ENCODE peak calls at places on chromosomes 7 and 10, in four cellular contexts. O is left lung, E is neural progenitor cell, Q is tibial artery. X is an unnamed sample.

GRCh38 chr7:6423942-6424701 is 23.6 kb downstream of the DAGLB start:
- DNase-seq in O (peak; percentile 63), E (no peak), Q (peak; percentile 73), X (no peak)

GRCh38 chr10:129758591-129759021 is 205.5 kb downstream of the EBF3 start:
- DNase-seq in O (no peak), Q (peak; percentile 24), E (no peak), X (peak; percentile 9)

GRCh38 chr10:92834981-92835380 is 13.3 kb upstream of the EXOC6 start:
- DNase-seq in E (no peak), O (no peak), Q (no peak), X (no peak)

GRCh38 chr7:156892086-156892800 is 740 bp downstream of the LMBR1 start:
- DNase-seq in O (peak; percentile 72), E (peak; percentile 80), Q (peak; percentile 76), X (peak; percentile 40)

GRCh38 chr7:136086712-136087111 is 109.6 kb upstream of the MTPN start:
- DNase-seq in Q (peak; percentile 68), E (peak; percentile 71), O (peak; percentile 38), X (peak; percentile 75)

GRCh38 chr7:1924185-1924817 is 254.2 kb downstream of the ELFN1 start:
- DNase-seq in E (no peak), O (no peak), Q (no peak), X (no peak)

GRCh38 chr7:1663243-1663642 is 6.8 kb upstream of the ELFN1 start:
- DNase-seq in O (peak; percentile 25), Q (peak; percentile 49), E (no peak), X (no peak)

GRCh38 chr7:45890902-45891461 is 2.7 kb downstream of the IGFBP1 start:
- DNase-seq in E (peak; percentile 49), Q (no peak), O (no peak), X (no peak)

GRCh38 chr7:36019966-36020365 is 133.1 kb upstream of the EEPD1 start:
- DNase-seq in Q (no peak), E (no peak), O (no peak), X (no peak)

GRCh38 chr10:23742807-23743206 is 303.9 kb downstream of the OTUD1 start:
- DNase-seq in Q (no peak), O (no peak), E (no peak), X (no peak)

GRCh38 chr10:118407742-118408141 is 65.6 kb upstream of the FAM204A start:
- DNase-seq in O (no peak), Q (no peak), E (no peak), X (no peak)

GRCh38 chr10:31219321-31219720 is 99.7 kb upstream of the ZEB1 start:
- DNase-seq in Q (no peak), O (no peak), E (no peak), X (no peak)

GRCh38 chr10:125868372-125868975 is 12.6 kb downstream of the DHX32 start:
- DNase-seq in Q (no peak), E (peak; percentile 54), O (no peak), X (no peak)

GRCh38 chr7:40937879-40938278 is 765.0 kb downstream of the INHBA start:
- DNase-seq in Q (no peak), O (no peak), E (peak; percentile 37), X (no peak)

GRCh38 chr10:86071145-86071544 is 295.4 kb downstream of the GRID1 start:
- DNase-seq in E (no peak), Q (no peak), O (no peak), X (no peak)

GRCh38 chr7:152383341-152384234 is 52.2 kb downstream of the KMT2C start:
- DNase-seq in O (no peak), E (no peak), Q (no peak), X (no peak)

GRCh38 chr7:148402159-148402558 is 188.4 kb upstream of the C7orf33 start:
- DNase-seq in Q (no peak), E (no peak), O (no peak), X (no peak)

GRCh38 chr7:2953588-2954407 is 89.9 kb downstream of the CARD11 start:
- DNase-seq in O (peak; percentile 31), E (peak; percentile 32), Q (peak; percentile 29), X (no peak)

GRCh38 chr7:6446977-6447588 is 671 bp downstream of the DAGLB start:
- DNase-seq in O (peak; percentile 79), Q (peak; percentile 84), E (peak; percentile 59), X (peak; percentile 84)

GRCh38 chr10:117554371-117554770 is 11.8 kb downstream of the EMX2 start:
- DNase-seq in O (no peak), Q (no peak), E (no peak), X (no peak)

DNA sequence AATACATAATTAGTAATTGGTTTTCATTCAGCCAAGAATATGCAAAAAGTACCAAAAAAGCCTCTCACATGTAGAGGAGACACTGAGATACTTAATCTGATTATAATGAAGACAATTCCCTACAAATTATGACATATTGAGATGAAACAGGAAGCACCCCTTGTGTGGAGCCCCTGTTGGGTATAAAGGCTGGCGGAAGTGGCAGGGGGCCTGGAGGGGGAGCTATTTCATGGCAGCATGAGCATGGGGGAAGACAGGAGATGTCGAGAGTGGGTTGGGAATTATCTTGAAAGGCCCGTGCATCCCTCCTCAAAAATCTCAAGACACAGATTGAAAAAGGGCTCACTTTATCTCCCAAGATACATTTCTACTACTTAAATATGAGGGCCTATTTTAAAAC is 96.9 kb downstream of the PIP4K2A start:
- DNase-seq in Q (no peak), E (no peak), O (no peak), X (no peak)
- H3K4me1 ChIP-seq in Q (peaks cover 55% of the 10 kb centered on the region), E (peaks cover 46% of the 10 kb centered on the region), O (peaks cover 13% of the 10 kb centered on the region), X (no peaks in the 10 kb centered on the region)

DNA sequence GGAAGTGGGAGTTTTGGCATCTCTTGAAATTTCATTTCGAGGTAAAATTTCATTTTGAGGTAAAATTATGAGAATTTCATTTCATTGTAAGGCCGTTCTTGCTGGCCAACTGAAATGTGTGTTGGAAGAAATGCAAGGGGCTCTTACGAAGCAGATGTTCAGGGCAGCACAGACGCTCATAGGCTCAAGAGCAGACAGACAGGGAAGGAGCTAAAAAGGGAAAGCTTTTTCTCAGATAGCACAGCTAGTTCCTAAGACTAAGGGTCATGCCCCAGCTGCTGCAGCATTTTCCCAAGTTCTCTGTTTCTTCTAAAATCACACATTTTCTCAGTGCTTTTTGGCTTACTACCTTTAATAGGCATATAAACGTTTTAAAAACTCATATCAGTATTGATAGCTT is 65.1 kb upstream of the SFMBT2 start:
- DNase-seq in E (no peak), O (no peak), Q (no peak), X (no peak)
- H3K4me3 ChIP-seq in E (peak overlapping the region; percentile 13), O (no peak overlapping the region), Q (no peak overlapping the region), X (no peak overlapping the region)

GRCh38 chr10:82497451-82497850 is 622.5 kb downstream of the NRG3 start:
- DNase-seq in Q (no peak), O (no peak), E (no peak), X (no peak)

GRCh38 chr10:82492647-82493046 is 617.7 kb downstream of the NRG3 start:
- DNase-seq in O (no peak), Q (no peak), E (peak; percentile 20), X (no peak)

GRCh38 chr10:82496114-82496513 is 621.1 kb downstream of the NRG3 start:
- DNase-seq in E (no peak), Q (no peak), O (no peak), X (no peak)
- H3K9me3 ChIP-seq in E (no peaks in the 10 kb centered on the region), Q (no peaks in the 10 kb centered on the region), O (peaks cover 6% of the 10 kb centered on the region), X (no peaks in the 10 kb centered on the region)

GRCh38 chr10:79065091-79065551 is 3.6 kb upstream of the ZMIZ1 start:
- DNase-seq in E (no peak), Q (peak; percentile 56), O (no peak), X (no peak)
- H3K4me1 ChIP-seq in E (peaks cover 17% of the 10 kb centered on the region), Q (peaks cover 15% of the 10 kb centered on the region), O (no peaks in the 10 kb centered on the region), X (no peaks in the 10 kb centered on the region)

GRCh38 chr10:95291634-95292039 is 834 bp upstream of the PDLIM1 start:
- DNase-seq in Q (no peak), O (no peak), E (no peak), X (no peak)
- H3K4me3 ChIP-seq in Q (peak overlapping the region; percentile 89), O (no peak overlapping the region), E (no peak overlapping the region), X (no peak overlapping the region)

GRCh38 chr7:153642989-153643388 is 409.2 kb upstream of the DPP6 start:
- DNase-seq in Q (no peak), E (no peak), O (no peak), X (no peak)

GRCh38 chr7:153640586-153640985 is 411.6 kb upstream of the DPP6 start:
- DNase-seq in O (no peak), E (no peak), Q (no peak), X (no peak)

GRCh38 chr7:153638821-153639435 is 413.3 kb upstream of the DPP6 start:
- DNase-seq in O (no peak), E (no peak), Q (no peak), X (no peak)

GRCh38 chr7:153641202-153641601 is 411.0 kb upstream of the DPP6 start:
- DNase-seq in Q (no peak), E (no peak), O (no peak), X (peak; percentile 70)
- H3K9me3 ChIP-seq in Q (no peaks in the 10 kb centered on the region), E (peaks cover 51% of the 10 kb centered on the region), O (peaks cover 50% of the 10 kb centered on the region), X (no peaks in the 10 kb centered on the region)

DNA sequence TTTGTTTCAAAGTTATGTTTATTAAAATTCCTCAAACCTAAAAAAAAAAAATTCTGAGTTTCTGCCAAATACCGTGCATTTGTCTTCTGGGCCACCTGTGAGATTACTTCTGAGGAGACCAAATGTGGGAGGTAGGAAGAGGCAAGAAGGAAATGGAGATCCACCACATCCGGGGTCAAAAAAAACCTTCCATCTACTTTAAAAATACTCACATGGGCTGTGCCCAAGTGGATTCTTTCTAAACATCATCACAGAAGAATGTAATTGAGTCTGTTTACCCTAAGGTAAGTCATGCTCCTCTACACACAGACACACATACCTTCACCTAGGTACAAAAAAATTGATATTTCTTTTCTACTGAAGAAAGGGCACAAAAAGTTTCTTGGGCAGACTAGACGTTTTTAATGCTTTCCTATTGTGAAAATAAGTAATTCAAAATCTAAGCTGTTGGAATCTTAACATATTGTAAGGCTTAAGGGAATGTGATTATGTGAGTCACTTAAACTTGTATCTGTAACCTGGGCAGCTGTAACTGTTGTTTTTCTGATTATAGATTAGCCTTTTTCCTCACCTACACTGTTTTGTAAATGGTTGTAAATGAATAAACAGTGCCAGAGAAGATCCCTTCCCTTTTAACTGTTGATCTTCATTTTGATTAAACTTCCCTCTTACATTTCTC is 19.1 kb upstream of the SPOCK2 start:
- DNase-seq in E (no peak), Q (no peak), O (no peak), X (no peak)
- H3K4me1 ChIP-seq in E (no peaks in the 10 kb centered on the region), Q (no peaks in the 10 kb centered on the region), O (no peaks in the 10 kb centered on the region), X (no peaks in the 10 kb centered on the region)

GRCh38 chr7:55307123-55307916 is 57.8 kb upstream of the LANCL2 start:
- DNase-seq in O (no peak), E (peak; percentile 34), Q (no peak), X (no peak)

GRCh38 chr7:55310626-55311025 is 54.5 kb upstream of the LANCL2 start:
- DNase-seq in E (no peak), Q (no peak), O (no peak), X (no peak)

GRCh38 chr7:55308186-55308929 is 56.8 kb upstream of the LANCL2 start:
- DNase-seq in E (no peak), Q (no peak), O (no peak), X (no peak)

GRCh38 chr7:55306331-55306730 is 58.8 kb upstream of the LANCL2 start:
- DNase-seq in O (no peak), Q (no peak), E (no peak), X (no peak)

GRCh38 chr7:55309040-55309991 is 55.8 kb upstream of the LANCL2 start:
- DNase-seq in O (no peak), Q (no peak), E (no peak), X (no peak)
- H3K4me3 ChIP-seq in O (no peak overlapping the region), Q (no peak overlapping the region), E (no peak overlapping the region), X (no peak overlapping the region)